ENCODE peak calls at places on chromosomes 16 and 17, in seven cellular contexts. J is neuronal stem cell, W is mesenchymal stem cell, N is mesendoderm, C is H9, B is IMR-90, Q is H1. T is an unnamed sample.

GRCh38 chr17:27572665-27573064 is 58.3 kb upstream of the LGALS9 start:
- DNase-seq in J (no peak), W (peak), N (peak), C (no peak), B (peak), Q (no peak), T (no peak)

GRCh38 chr16:17370233-17371013 is 100.3 kb downstream of the XYLT1 start:
- DNase-seq in J (no peak), W (no peak), N (no peak), C (no peak), B (peak), Q (no peak), T (no peak)

GRCh38 chr16:72042157-72042660 is 12.1 kb upstream of the HP start:
- DNase-seq in J (no peak), W (no peak), N (no peak), C (no peak), B (no peak), Q (no peak), T (no peak)

GRCh38 chr16:66899945-66900688 is 18.6 kb downstream of the CDH16 start:
- DNase-seq in J (no peak), W (peak), N (peak), C (no peak), B (peak), Q (no peak), T (no peak)

GRCh38 chr16:27222499-27223225 is 19.3 kb downstream of the KDM8 start:
- DNase-seq in J (no peak), W (peak), N (peak), C (no peak), B (peak), Q (no peak), T (peak)

GRCh38 chr16:54533856-54534490 is 247.4 kb upstream of the IRX3 start:
- DNase-seq in J (no peak), W (no peak), N (no peak), C (no peak), B (no peak), Q (no peak), T (no peak)

GRCh38 chr16:31842864-31843263 is 30.7 kb upstream of the ZNF267 start:
- DNase-seq in J (no peak), W (no peak), N (no peak), C (no peak), B (no peak), Q (no peak), T (no peak)

GRCh38 chr16:12258806-12259205 is 282.3 kb downstream of the SNX29 start:
- DNase-seq in J (no peak), W (no peak), N (no peak), C (no peak), B (no peak), Q (no peak), T (no peak)

GRCh38 chr16:50302472-50303005 is 36.2 kb downstream of the ADCY7 start:
- DNase-seq in J (no peak), W (no peak), N (no peak), C (no peak), B (no peak), Q (no peak), T (no peak)

GRCh38 chr17:65553009-65553645 is 8.3 kb downstream of the AXIN2 start:
- DNase-seq in J (no peak), W (peak), N (no peak), C (no peak), B (peak), Q (no peak), T (no peak)

GRCh38 chr16:56753410-56753809 is 23.5 kb downstream of the NUP93 start:
- DNase-seq in J (no peak), W (no peak), N (no peak), C (no peak), B (peak), Q (no peak), T (no peak)

GRCh38 chr17:77867308-77867781 is 91.2 kb upstream of the TNRC6C start:
- DNase-seq in J (no peak), W (no peak), N (no peak), C (no peak), B (no peak), Q (no peak), T (no peak)

GRCh38 chr16:87138868-87139267 is 178.3 kb downstream of the C16orf95 start:
- DNase-seq in J (no peak), W (no peak), N (no peak), C (no peak), B (no peak), Q (no peak), T (no peak)

GRCh38 chr17:1945621-1946020 is 79.5 kb downstream of the RTN4RL1 start:
- DNase-seq in J (no peak), W (no peak), N (no peak), C (peak), B (no peak), Q (no peak), T (peak)

GRCh38 chr17:49984283-49984682 is 10.7 kb downstream of the DLX3 start:
- DNase-seq in J (no peak), W (no peak), N (peak), C (peak), B (no peak), Q (no peak), T (no peak)

GRCh38 chr17:59668816-59669215 is 38.4 kb downstream of the PTRH2 start:
- DNase-seq in J (no peak), W (peak), N (no peak), C (no peak), B (peak), Q (no peak), T (peak)

GRCh38 chr17:6603746-6604325 is 36.7 kb downstream of the KIAA0753 start:
- DNase-seq in J (no peak), W (no peak), N (no peak), C (no peak), B (peak), Q (no peak), T (no peak)

GRCh38 chr17:35892091-35892637 is 12.0 kb upstream of the CCL5 start:
- DNase-seq in J (no peak), W (peak), N (no peak), C (no peak), B (peak), Q (no peak), T (peak)

GRCh38 chr17:80453980-80454556 is 22.3 kb downstream of the NPTX1 start:
- DNase-seq in J (no peak), W (no peak), N (no peak), C (no peak), B (no peak), Q (no peak), T (no peak)

GRCh38 chr17:22463110-22463850 is 771.0 kb downstream of the KCNJ18 start:
- DNase-seq in J (no peak), W (no peak), N (no peak), C (no peak), B (no peak), Q (no peak), T (no peak)

GRCh38 chr17:57016764-57017116 is 38.8 kb downstream of the SCPEP1 start:
- DNase-seq in J (no peak), W (peak), N (peak), C (no peak), B (peak), Q (no peak), T (peak)

GRCh38 chr16:8346291-8346690 is 244.0 kb downstream of the TMEM114 start:
- DNase-seq in J (peak), W (no peak), N (peak), C (no peak), B (no peak), Q (no peak), T (no peak)

GRCh38 chr16:66325977-66326376 is 40.5 kb upstream of the CDH5 start:
- DNase-seq in J (no peak), W (no peak), N (no peak), C (no peak), B (no peak), Q (no peak), T (no peak)

GRCh38 chr16:89574681-89575246 is 794 bp upstream of the CPNE7 start:
- DNase-seq in J (no peak), W (peak), N (peak), C (peak), B (peak), Q (no peak), T (peak)

GRCh38 chr16:72811188-72811720 is 236.7 kb downstream of the ZFHX3 start:
- DNase-seq in J (no peak), W (no peak), N (no peak), C (no peak), B (no peak), Q (no peak), T (peak)

GRCh38 chr17:81126281-81127132 is 38.8 kb upstream of the PVALEF start:
- DNase-seq in J (no peak), W (no peak), N (no peak), C (no peak), B (no peak), Q (no peak), T (no peak)

GRCh38 chr17:50120475-50121253 is 9.3 kb downstream of the SAMD14 start:
- DNase-seq in J (no peak), W (no peak), N (no peak), C (no peak), B (no peak), Q (no peak), T (no peak)

GRCh38 chr17:17226451-17227265 is 10.3 kb downstream of the FLCN start:
- DNase-seq in J (no peak), W (no peak), N (no peak), C (no peak), B (no peak), Q (no peak), T (no peak)

GRCh38 chr17:78125138-78125913 is 3.2 kb downstream of the TMC6 start:
- DNase-seq in J (no peak), W (no peak), N (no peak), C (no peak), B (no peak), Q (no peak), T (no peak)

GRCh38 chr16:72247821-72248253 is 75.9 kb upstream of the PMFBP1 start:
- DNase-seq in J (no peak), W (peak), N (no peak), C (no peak), B (peak), Q (no peak), T (no peak)

GRCh38 chr17:26809033-26809432 is 484.9 kb upstream of the WSB1 start:
- DNase-seq in J (peak), W (peak), N (peak), C (no peak), B (peak), Q (peak), T (no peak)

GRCh38 chr16:75591001-75591852 is 25.0 kb downstream of the GABARAPL2 start:
- DNase-seq in J (no peak), W (peak), N (peak), C (no peak), B (peak), Q (no peak), T (no peak)

GRCh38 chr17:11287791-11288190 is 46.8 kb downstream of the SHISA6 start:
- DNase-seq in J (no peak), W (no peak), N (no peak), C (no peak), B (no peak), Q (no peak), T (no peak)

GRCh38 chr16:23504453-23505179 is 5.7 kb downstream of the GGA2 start:
- DNase-seq in J (peak), W (peak), N (peak), C (peak), B (peak), Q (no peak), T (peak)

GRCh38 chr17:77354420-77354720 is 213.6 kb downstream of the SEC14L1 start:
- DNase-seq in J (no peak), W (no peak), N (no peak), C (no peak), B (no peak), Q (no peak), T (no peak)

GRCh38 chr17:45127583-45128300 is 4.6 kb downstream of the PLCD3 start:
- DNase-seq in J (no peak), W (peak), N (peak), C (peak), B (peak), Q (no peak), T (peak)

GRCh38 chr16:79229371-79229770 is 371.2 kb downstream of the MAF start:
- DNase-seq in J (no peak), W (no peak), N (no peak), C (no peak), B (no peak), Q (no peak), T (no peak)

DNA sequence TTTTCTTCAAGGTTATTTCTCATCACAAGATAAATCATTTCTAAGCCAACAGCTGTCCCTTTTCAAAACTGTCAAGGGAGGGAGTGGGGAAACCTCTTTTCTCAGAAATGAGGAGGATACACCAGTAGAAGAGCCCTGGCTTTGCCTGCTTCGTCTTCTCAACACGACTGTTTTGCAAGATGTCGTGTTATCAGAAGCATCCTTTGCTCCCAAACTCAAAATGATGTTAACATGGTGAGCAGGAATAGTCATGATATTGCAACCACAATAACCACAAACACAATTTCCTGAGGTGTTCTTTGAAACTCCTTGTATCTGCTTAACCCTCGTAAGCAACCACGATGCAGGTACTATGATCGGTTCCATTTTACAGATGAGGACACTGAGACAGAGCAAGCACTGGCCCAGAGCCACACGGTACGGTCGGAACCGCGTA is 116.3 kb downstream of the ADCY9 start:
- DNase-seq in J (no peak), W (peak), N (no peak), C (no peak), B (peak), Q (no peak), T (no peak)
- H2BK120ac ChIP-seq in J (no peak), W (no peak), N (no peak), C (no peak), B (peak), Q (no peak), T (no peak)

DNA sequence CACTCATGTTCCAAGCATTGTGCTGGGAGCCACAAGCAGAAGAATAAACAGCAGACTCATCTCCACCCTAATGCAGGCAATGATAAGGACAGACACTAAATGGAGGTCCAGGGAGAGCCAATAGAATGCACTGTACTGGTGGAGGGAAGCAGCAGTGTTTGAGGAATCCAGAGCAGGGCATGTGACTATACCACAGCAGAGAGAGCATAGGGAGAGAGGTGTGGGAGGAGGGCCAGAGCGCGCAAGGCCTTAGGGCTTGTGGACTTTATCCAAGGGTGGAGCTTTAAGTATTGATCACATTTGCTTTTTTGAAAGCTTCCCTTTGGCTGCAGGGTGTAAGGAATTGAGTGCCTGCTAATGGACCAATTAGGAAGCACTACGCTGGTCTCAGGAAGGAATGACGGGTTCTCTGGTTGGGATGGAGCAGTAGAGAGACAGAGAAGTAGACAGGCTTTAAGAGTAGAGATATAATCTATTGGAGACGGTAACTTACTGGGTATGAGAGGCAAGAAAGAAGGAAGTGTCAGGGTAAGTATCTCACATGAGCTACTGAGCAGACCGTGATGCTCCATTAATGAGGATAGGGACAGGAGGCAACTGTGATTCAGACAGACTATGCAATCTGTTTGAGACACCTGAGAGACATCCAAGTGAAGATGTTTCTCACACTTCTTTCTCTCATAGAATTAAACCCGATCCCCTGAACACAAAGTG is 82.2 kb downstream of the MYO1D start:
- DNase-seq in J (no peak), W (no peak), N (peak), C (no peak), B (no peak), Q (no peak), T (no peak)
- H2BK120ac ChIP-seq in J (no peak), W (no peak), N (no peak), C (no peak), B (no peak), Q (no peak), T (no peak)

GRCh38 chr17:9522074-9522473 is 53.5 kb downstream of the STX8 start:
- DNase-seq in J (peak), W (peak), N (peak), C (no peak), B (peak), Q (no peak), T (peak)

GRCh38 chr17:9519873-9520272 is 55.7 kb downstream of the STX8 start:
- DNase-seq in J (no peak), W (peak), N (peak), C (no peak), B (no peak), Q (no peak), T (no peak)

GRCh38 chr17:9517396-9517795 is 58.2 kb downstream of the STX8 start:
- DNase-seq in J (no peak), W (no peak), N (peak), C (no peak), B (no peak), Q (no peak), T (peak)

GRCh38 chr17:9520649-9521435 is 54.8 kb downstream of the STX8 start:
- DNase-seq in J (no peak), W (no peak), N (peak), C (no peak), B (no peak), Q (no peak), T (peak)
- H2BK120ac ChIP-seq in J (no peak), W (no peak), N (no peak), C (no peak), B (no peak), Q (no peak), T (no peak)

GRCh38 chr17:67128700-67129099 is 84.3 kb downstream of the CACNG1 start:
- DNase-seq in J (no peak), W (no peak), N (no peak), C (no peak), B (peak), Q (no peak), T (no peak)

GRCh38 chr17:67130768-67131167 is 86.4 kb downstream of the CACNG1 start:
- DNase-seq in J (no peak), W (no peak), N (no peak), C (no peak), B (no peak), Q (no peak), T (no peak)

GRCh38 chr17:67127925-67128324 is 83.6 kb downstream of the CACNG1 start:
- DNase-seq in J (no peak), W (no peak), N (no peak), C (no peak), B (no peak), Q (no peak), T (no peak)

GRCh38 chr17:67126983-67127382 is 82.6 kb downstream of the CACNG1 start:
- DNase-seq in J (no peak), W (no peak), N (no peak), C (no peak), B (no peak), Q (no peak), T (no peak)

GRCh38 chr17:67129283-67129682 is 84.9 kb downstream of the CACNG1 start:
- DNase-seq in J (no peak), W (no peak), N (no peak), C (no peak), B (peak), Q (no peak), T (no peak)
- H2BK120ac ChIP-seq in J (no peak), W (no peak), N (no peak), C (no peak), B (no peak), Q (no peak), T (no peak)

GRCh38 chr17:40960144-40960543 is 6.6 kb downstream of the KRT39 start:
- DNase-seq in J (no peak), W (peak), N (no peak), C (no peak), B (peak), Q (no peak), T (peak)

GRCh38 chr17:40961586-40961985 is 5.2 kb downstream of the KRT39 start:
- DNase-seq in J (no peak), W (no peak), N (no peak), C (no peak), B (no peak), Q (no peak), T (no peak)

GRCh38 chr17:40958086-40958953 is 8.4 kb downstream of the KRT39 start:
- DNase-seq in J (no peak), W (no peak), N (peak), C (no peak), B (no peak), Q (no peak), T (peak)

GRCh38 chr17:40963838-40964237 is 2.9 kb downstream of the KRT39 start:
- DNase-seq in J (no peak), W (peak), N (peak), C (no peak), B (no peak), Q (no peak), T (no peak)

GRCh38 chr17:40962059-40962561 is 4.6 kb downstream of the KRT39 start:
- DNase-seq in J (no peak), W (no peak), N (no peak), C (no peak), B (no peak), Q (no peak), T (no peak)
- H2BK120ac ChIP-seq in J (no peak), W (no peak), N (no peak), C (no peak), B (peak), Q (no peak), T (no peak)